ENCODE peak calls at places on chromosomes 12 and 14, in eight cellular contexts. J, C, F, S, H, I, Y and T are unnamed samples.

GRCh38 chr14:66359500-66359899 is 126.7 kb upstream of the CCDC196 start:
- DNase-seq in F (peak), J (peak), H (no peak), S (no peak), C (no peak), I (no peak), Y (no peak), T (no peak)

GRCh38 chr12:6026998-6027397 is 81.9 kb upstream of the ANO2 start:
- DNase-seq in H (no peak), S (no peak), F (no peak), J (no peak), C (no peak), Y (no peak), I (no peak), T (no peak)

GRCh38 chr14:91173221-91173670 is 59.4 kb downstream of the DGLUCY start:
- DNase-seq in S (peak), J (peak), I (peak), H (peak), Y (peak), C (peak), F (peak), T (peak)

GRCh38 chr14:33647385-33647786 is 303.5 kb downstream of the EGLN3 start:
- DNase-seq in J (no peak), H (peak), I (no peak), Y (no peak), C (no peak), S (no peak), F (no peak), T (no peak)

GRCh38 chr12:50221228-50222008 is 54.2 kb upstream of the CERS5 start:
- DNase-seq in Y (no peak), J (peak), C (no peak), F (peak), I (no peak), H (no peak), S (no peak), T (no peak)

GRCh38 chr12:29552324-29552927 is 54.9 kb upstream of the OVCH1 start:
- DNase-seq in J (peak), C (peak), H (peak), F (peak), I (peak), S (peak), Y (peak), T (peak)

GRCh38 chr12:32390572-32391219 is 8.7 kb upstream of the FGD4 start:
- DNase-seq in F (peak), H (peak), Y (no peak), C (no peak), J (no peak), S (peak), I (no peak), T (peak)

GRCh38 chr12:124761876-124762275 is 101.8 kb downstream of the SCARB1 start:
- DNase-seq in I (peak), C (no peak), S (no peak), J (no peak), Y (no peak), H (no peak), F (peak), T (no peak)

GRCh38 chr12:549476-550082 is 89.8 kb downstream of the B4GALNT3 start:
- DNase-seq in F (no peak), I (no peak), C (no peak), J (no peak), Y (no peak), S (no peak), H (no peak), T (no peak)

GRCh38 chr12:126483145-126484068 is 1418.2 kb downstream of the AACS start:
- DNase-seq in I (no peak), Y (no peak), F (peak), C (no peak), J (no peak), S (no peak), H (no peak), T (no peak)

GRCh38 chr12:93261505-93262094 is 116.1 kb upstream of the NUDT4 start:
- DNase-seq in J (no peak), H (no peak), C (no peak), S (no peak), I (no peak), Y (no peak), F (no peak), T (no peak)

GRCh38 chr12:121787063-121787774 is 6.3 kb downstream of the RHOF start:
- DNase-seq in I (no peak), H (no peak), Y (no peak), F (no peak), J (no peak), C (no peak), S (peak), T (peak)

GRCh38 chr12:120972870-120973543 is 5.3 kb upstream of the HNF1A start:
- DNase-seq in F (no peak), C (no peak), Y (no peak), H (no peak), J (peak), I (no peak), S (no peak), T (peak)

GRCh38 chr12:25648460-25648859 is 95.4 kb upstream of the LMNTD1 start:
- DNase-seq in C (peak), Y (no peak), H (peak), I (peak), S (peak), J (peak), F (peak), T (peak)

GRCh38 chr12:114025935-114026334 is 59.8 kb upstream of the RBM19 start:
- DNase-seq in Y (no peak), J (no peak), F (no peak), S (no peak), C (no peak), H (no peak), I (peak), T (no peak)

GRCh38 chr12:65496617-65497016 is 218.1 kb downstream of the MSRB3 start:
- DNase-seq in I (peak), J (peak), H (peak), C (no peak), Y (peak), S (no peak), F (no peak), T (no peak)

GRCh38 chr14:104292084-104292970 is 153.9 kb downstream of the KIF26A start:
- DNase-seq in F (no peak), I (peak), J (no peak), Y (peak), S (peak), C (no peak), H (peak), T (peak)

GRCh38 chr12:28750946-28751714 is 397.9 kb upstream of the FAR2 start:
- DNase-seq in I (no peak), Y (no peak), H (no peak), S (no peak), J (no peak), F (no peak), C (no peak), T (no peak)

GRCh38 chr14:89284368-89285058 is 132.5 kb downstream of the FOXN3 start:
- DNase-seq in Y (no peak), S (no peak), I (no peak), H (peak), C (no peak), F (no peak), J (no peak), T (no peak)

GRCh38 chr12:114480309-114481199 is 74.6 kb upstream of the TBX5 start:
- DNase-seq in J (peak), S (no peak), Y (no peak), F (no peak), I (no peak), H (no peak), C (no peak), T (no peak)

GRCh38 chr12:66196806-66197205 is 7.8 kb downstream of the IRAK3 start:
- DNase-seq in Y (no peak), J (no peak), H (no peak), I (no peak), C (no peak), S (no peak), F (no peak), T (no peak)

GRCh38 chr12:227923-228845 is 14.2 kb upstream of the SLC6A12 start:
- DNase-seq in H (no peak), Y (no peak), J (no peak), C (no peak), F (no peak), S (no peak), I (no peak), T (no peak)

GRCh38 chr14:48140804-48141203 is 465.4 kb upstream of the MDGA2 start:
- DNase-seq in J (no peak), Y (no peak), I (no peak), F (no peak), S (no peak), C (no peak), H (no peak), T (no peak)

GRCh38 chr12:51818567-51819300 is 29.8 kb downstream of the FIGNL2 start:
- DNase-seq in F (no peak), J (no peak), I (no peak), Y (peak), C (no peak), S (no peak), H (no peak), T (no peak)

GRCh38 chr12:114408881-114409795 is 3.2 kb upstream of the TBX5 start:
- DNase-seq in Y (no peak), S (no peak), F (no peak), J (no peak), I (peak), H (no peak), C (no peak), T (no peak)

GRCh38 chr14:68621400-68622365 is 171.2 kb downstream of the ZFP36L1 start:
- DNase-seq in S (no peak), H (no peak), C (no peak), I (peak), Y (peak), F (no peak), J (no peak), T (no peak)

GRCh38 chr14:41636492-41637392 is 30.1 kb downstream of the LRFN5 start:
- DNase-seq in S (no peak), C (no peak), J (peak), F (no peak), I (no peak), Y (no peak), H (no peak), T (no peak)

GRCh38 chr12:63889236-63889635 is 44.7 kb downstream of the SRGAP1 start:
- DNase-seq in I (no peak), F (no peak), Y (no peak), S (no peak), J (peak), H (no peak), C (no peak), T (no peak)

GRCh38 chr12:5318874-5319273 is 113.0 kb upstream of the NTF3 start:
- DNase-seq in C (no peak), Y (no peak), F (no peak), J (peak), S (peak), H (peak), I (no peak), T (no peak)

GRCh38 chr14:57299511-57299910 is 30.7 kb downstream of the AP5M1 start:
- DNase-seq in S (no peak), H (no peak), Y (no peak), C (no peak), J (no peak), F (no peak), I (no peak), T (no peak)

GRCh38 chr14:94581127-94581999 is at the start of gene SERPINA5:
- DNase-seq in S (no peak), J (peak), F (peak), C (no peak), Y (peak), H (peak), I (peak), T (peak)

GRCh38 chr14:55938249-55938791 is 179.9 kb upstream of the PELI2 start:
- DNase-seq in H (no peak), I (no peak), Y (peak), F (no peak), S (peak), C (peak), J (peak), T (peak)

GRCh38 chr14:97021571-97022171 is 224.5 kb downstream of the VRK1 start:
- DNase-seq in Y (no peak), C (no peak), F (no peak), H (no peak), J (peak), I (no peak), S (no peak), T (no peak)

GRCh38 chr14:100221419-100222218 is 17.3 kb upstream of the YY1 start:
- DNase-seq in J (peak), I (peak), H (peak), C (no peak), F (no peak), Y (no peak), S (peak), T (peak)

GRCh38 chr14:37594238-37594915 is 672 bp downstream of the FOXA1 start:
- DNase-seq in C (peak), S (peak), Y (no peak), I (peak), H (peak), F (peak), J (peak), T (peak)

GRCh38 chr12:122090759-122091535 is 12.4 kb downstream of the MLXIP start:
- DNase-seq in C (no peak), F (no peak), Y (no peak), S (no peak), H (no peak), J (peak), I (no peak), T (no peak)

GRCh38 chr12:9509464-9510166 is 98.1 kb downstream of the KLRB1 start:
- DNase-seq in S (no peak), Y (no peak), F (no peak), C (no peak), H (peak), J (no peak), I (no peak), T (no peak)

GRCh38 chr12:47896633-47897032 is 8.2 kb downstream of the VDR start:
- DNase-seq in S (peak), C (no peak), Y (no peak), H (peak), J (no peak), I (no peak), F (no peak), T (no peak)

GRCh38 chr14:105538481-105539049 is 12.2 kb downstream of the TMEM121 start:
- DNase-seq in I (no peak), J (peak), H (no peak), F (no peak), Y (peak), S (no peak), C (no peak), T (no peak)
- H3K27ac ChIP-seq in I (no peak), J (no peak), H (no peak), F (no peak), Y (no peak), S (no peak), C (no peak), T (no peak)

GRCh38 chr14:34714320-34715107 is at the start of gene CFL2:
- DNase-seq in H (peak), J (peak), Y (peak), F (peak), C (peak), S (peak), I (peak), T (peak)

GRCh38 chr14:34713681-34714319 is 593 bp downstream of the CFL2 start:
- DNase-seq in H (peak), I (peak), C (peak), F (no peak), Y (peak), J (peak), S (peak), T (peak)

GRCh38 chr14:34711808-34712712 is 2.3 kb downstream of the CFL2 start:
- DNase-seq in Y (no peak), I (no peak), J (no peak), S (no peak), C (no peak), H (no peak), F (no peak), T (no peak)

GRCh38 chr14:34713122-34713680 is 1.2 kb downstream of the CFL2 start:
- DNase-seq in S (no peak), Y (no peak), J (no peak), I (no peak), F (no peak), C (no peak), H (no peak), T (no peak)

DNA sequence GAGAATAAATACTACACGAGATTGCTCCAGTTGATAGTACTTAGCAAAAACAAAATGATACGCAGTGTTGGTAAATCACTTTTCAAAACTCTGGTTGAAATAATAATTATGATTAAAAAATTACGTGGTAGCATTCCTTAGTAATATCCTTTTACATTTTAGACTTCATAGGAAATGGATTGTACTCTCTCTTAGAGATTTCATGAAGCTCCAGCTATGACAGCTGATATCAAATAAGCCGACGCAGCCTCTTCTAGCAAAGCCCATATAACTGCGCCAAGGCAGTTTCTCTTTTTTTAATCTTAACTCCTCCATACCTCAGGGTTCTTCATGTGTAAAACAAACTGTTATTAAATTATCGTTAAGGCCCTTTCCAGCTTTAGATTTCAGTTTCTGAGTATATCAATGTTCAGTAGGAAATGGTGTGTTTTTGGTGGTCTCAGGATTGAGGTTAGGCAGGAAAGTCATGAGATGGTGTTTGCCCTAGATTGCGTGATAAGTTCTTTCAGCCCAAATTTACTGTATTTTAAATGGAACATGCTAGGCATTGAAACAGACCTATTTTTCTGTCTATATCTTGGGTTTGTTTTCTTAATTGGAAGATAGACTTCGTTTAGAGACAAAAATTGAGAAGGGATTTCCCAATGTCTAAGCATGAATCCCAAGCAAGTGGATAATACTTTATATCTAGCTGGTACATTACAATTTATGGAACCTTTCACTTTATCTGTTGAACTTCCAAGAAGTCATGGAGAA is 893 bp upstream of the CFL2 start:
- DNase-seq in I (no peak), C (no peak), J (no peak), Y (no peak), S (no peak), H (no peak), F (no peak), T (no peak)
- H3K27ac ChIP-seq in I (no peak), C (peak), J (peak), Y (peak), S (peak), H (peak), F (peak), T (peak)

GRCh38 chr12:42421844-42422779 is 96.1 kb downstream of the PPHLN1 start:
- DNase-seq in F (peak), S (no peak), H (no peak), J (no peak), I (no peak), Y (no peak), C (no peak), T (no peak)
- H3K27ac ChIP-seq in F (peak), S (no peak), H (peak), J (peak), I (no peak), Y (no peak), C (no peak), T (no peak)

DNA sequence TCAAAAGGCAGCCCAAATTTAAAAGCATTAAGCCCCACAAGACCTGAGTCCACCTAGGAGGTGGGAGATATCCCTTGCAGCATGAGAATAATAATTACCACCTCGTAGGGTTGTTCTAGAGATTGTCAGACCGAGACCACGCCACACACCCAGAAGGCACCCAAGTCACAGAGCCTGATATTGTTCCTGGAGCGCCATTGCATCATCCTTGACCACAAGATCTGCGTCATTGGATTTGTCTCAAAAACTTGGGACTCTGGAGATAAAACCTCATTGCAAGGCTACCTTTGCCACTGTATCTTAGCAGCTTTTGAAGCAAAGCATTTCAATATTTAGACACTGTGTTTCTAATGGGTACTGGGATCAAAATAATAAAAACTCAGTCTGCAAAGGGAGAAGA is 29.4 kb upstream of the PPP2R5C start:
- DNase-seq in F (no peak), I (no peak), Y (no peak), H (no peak), C (no peak), S (no peak), J (no peak), T (no peak)
- H3K27ac ChIP-seq in F (no peak), I (no peak), Y (no peak), H (no peak), C (no peak), S (peak), J (peak), T (no peak)

GRCh38 chr12:11706509-11707331 is 57.2 kb downstream of the ETV6 start:
- DNase-seq in Y (no peak), I (no peak), H (no peak), C (no peak), F (no peak), J (peak), S (no peak), T (no peak)

GRCh38 chr12:11702959-11703358 is 53.5 kb downstream of the ETV6 start:
- DNase-seq in S (no peak), J (no peak), Y (no peak), F (no peak), H (no peak), C (no peak), I (no peak), T (no peak)

GRCh38 chr12:11703378-11703777 is 53.9 kb downstream of the ETV6 start:
- DNase-seq in C (no peak), S (no peak), F (no peak), H (no peak), I (no peak), J (no peak), Y (no peak), T (no peak)

GRCh38 chr12:11704094-11704493 is 54.6 kb downstream of the ETV6 start:
- DNase-seq in Y (no peak), H (no peak), F (no peak), C (no peak), S (no peak), I (no peak), J (no peak), T (no peak)

GRCh38 chr12:11705010-11705409 is 55.5 kb downstream of the ETV6 start:
- DNase-seq in F (no peak), C (no peak), I (no peak), H (peak), S (no peak), J (peak), Y (no peak), T (no peak)
- H3K27ac ChIP-seq in F (peak), C (no peak), I (no peak), H (peak), S (peak), J (peak), Y (peak), T (no peak)